ENCODE peak calls at places on chromosome 21, in seven cellular contexts. C, S, Y, M, U, N and A are unnamed samples.

GRCh38 chr21:33286600-33287456 is 20.7 kb downstream of the IL10RB start:
- DNase-seq in C (peak; percentile 33), S (peak; percentile 63), M (peak; percentile 69), N (no peak), U (no peak), Y (no peak), A (no peak)

GRCh38 chr21:29436143-29436542 is 137.4 kb downstream of the BACH1 start:
- DNase-seq in U (no peak), C (no peak), Y (no peak), N (no peak), S (no peak), M (no peak), A (no peak)

GRCh38 chr21:32475162-32475812 is 62.8 kb downstream of the EVA1C start:
- DNase-seq in S (no peak), M (no peak), Y (no peak), U (no peak), N (no peak), C (no peak), A (no peak)

GRCh38 chr21:35749904-35750303 is 310.4 kb downstream of the SETD4 start:
- DNase-seq in Y (no peak), C (no peak), N (no peak), S (no peak), U (no peak), M (no peak), A (no peak)

GRCh38 chr21:29407571-29407970 is 108.8 kb downstream of the BACH1 start:
- DNase-seq in U (no peak), S (no peak), M (no peak), N (no peak), Y (no peak), C (no peak), A (no peak)

GRCh38 chr21:19565587-19565986 is 1162.0 kb upstream of the TMPRSS15 start:
- DNase-seq in N (no peak), U (no peak), S (no peak), Y (no peak), M (no peak), C (no peak), A (no peak)

GRCh38 chr21:35234725-35235124 is 185.6 kb upstream of the RUNX1 start:
- DNase-seq in S (no peak), N (no peak), U (no peak), C (no peak), M (no peak), Y (no peak), A (no peak)

GRCh38 chr21:23401278-23401677 is 2206.0 kb downstream of the MRPL39 start:
- DNase-seq in M (no peak), Y (no peak), S (no peak), N (no peak), C (no peak), U (no peak), A (no peak)

GRCh38 chr21:35559128-35559831 is 501.0 kb downstream of the SETD4 start:
- DNase-seq in U (no peak), Y (no peak), C (no peak), N (no peak), S (no peak), M (peak; percentile 63), A (no peak)

GRCh38 chr21:15804247-15804985 is 74.6 kb downstream of the USP25 start:
- DNase-seq in U (no peak), N (no peak), M (no peak), C (no peak), Y (no peak), S (no peak), A (no peak)

GRCh38 chr21:36757246-36757645 is 58.3 kb downstream of the SIM2 start:
- DNase-seq in M (no peak), S (no peak), U (no peak), Y (no peak), C (no peak), N (no peak), A (no peak)

GRCh38 chr21:34625194-34625593 is 10.3 kb upstream of the RCAN1 start:
- DNase-seq in N (no peak), C (no peak), Y (no peak), U (no peak), M (no peak), S (no peak), A (peak; percentile 48)

GRCh38 chr21:29302340-29302991 is 3.7 kb downstream of the BACH1 start:
- DNase-seq in N (no peak), C (no peak), U (no peak), S (no peak), M (no peak), Y (no peak), A (no peak)

GRCh38 chr21:42724226-42724920 is 71.0 kb downstream of the PDE9A start:
- DNase-seq in N (peak; percentile 82), S (peak; percentile 28), C (peak; percentile 15), U (no peak), Y (no peak), M (peak; percentile 40), A (no peak)

GRCh38 chr21:38121888-38122705 is 134.7 kb upstream of the KCNJ15 start:
- DNase-seq in S (no peak), U (no peak), Y (no peak), C (no peak), M (no peak), N (no peak), A (no peak)

GRCh38 chr21:38115870-38116269 is 140.9 kb upstream of the KCNJ15 start:
- DNase-seq in N (no peak), U (no peak), Y (no peak), C (no peak), S (no peak), M (no peak), A (no peak)

GRCh38 chr21:38123626-38124025 is 133.2 kb upstream of the KCNJ15 start:
- DNase-seq in C (no peak), U (no peak), Y (no peak), M (no peak), N (no peak), S (no peak), A (no peak)

GRCh38 chr21:38119793-38120192 is 137.0 kb upstream of the KCNJ15 start:
- DNase-seq in Y (no peak), S (no peak), N (no peak), C (no peak), M (no peak), U (no peak), A (no peak)

DNA sequence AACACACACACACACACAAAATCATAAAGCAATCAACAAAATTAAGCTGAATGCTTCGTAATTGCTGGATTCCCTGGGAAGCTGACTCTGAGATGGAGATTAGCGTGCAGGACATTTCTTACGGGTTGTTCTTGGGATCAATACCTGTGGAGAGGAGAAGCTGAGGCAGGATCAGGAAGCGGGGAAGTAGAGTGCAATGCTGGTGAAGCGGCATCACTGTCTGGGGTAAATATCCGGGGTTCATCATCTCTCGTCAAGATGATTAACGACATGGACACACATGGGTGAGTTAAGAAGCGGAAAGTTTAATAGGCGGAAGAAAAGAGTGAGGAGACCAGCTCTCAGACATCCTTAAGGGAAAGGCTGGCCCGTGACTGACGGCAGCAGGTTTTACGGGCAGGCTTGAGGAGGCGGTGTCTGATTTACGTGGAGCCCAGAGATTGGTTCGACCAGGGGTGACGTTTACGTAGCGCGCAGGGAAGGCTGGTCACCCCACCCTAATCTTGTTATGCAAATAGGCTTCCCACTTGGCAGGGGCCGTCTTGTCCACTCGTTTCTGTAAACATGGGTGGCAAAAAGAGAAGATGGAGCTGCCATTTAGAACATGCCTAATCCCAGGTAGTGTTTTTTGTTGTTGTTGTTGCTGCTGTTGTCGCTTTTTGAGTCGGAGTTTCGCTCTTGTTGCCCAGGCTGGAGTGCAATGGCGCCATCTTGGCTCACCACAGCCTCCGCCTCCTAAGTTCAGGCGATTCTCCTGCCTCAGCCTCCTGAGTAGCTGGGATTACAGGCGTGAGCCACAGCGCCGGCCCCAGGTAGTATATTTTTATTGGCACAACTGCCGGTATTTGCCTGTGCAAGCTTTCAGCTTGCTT is 135.6 kb upstream of the KCNJ15 start:
- DNase-seq in C (no peak), S (no peak), Y (no peak), U (no peak), M (no peak), N (no peak), A (no peak)
- TF ChIP-seq POLR2A in C (no peak), S (no peak), Y (no peak), U (no peak), M (no peak), N (no peak), A (no peak)

DNA sequence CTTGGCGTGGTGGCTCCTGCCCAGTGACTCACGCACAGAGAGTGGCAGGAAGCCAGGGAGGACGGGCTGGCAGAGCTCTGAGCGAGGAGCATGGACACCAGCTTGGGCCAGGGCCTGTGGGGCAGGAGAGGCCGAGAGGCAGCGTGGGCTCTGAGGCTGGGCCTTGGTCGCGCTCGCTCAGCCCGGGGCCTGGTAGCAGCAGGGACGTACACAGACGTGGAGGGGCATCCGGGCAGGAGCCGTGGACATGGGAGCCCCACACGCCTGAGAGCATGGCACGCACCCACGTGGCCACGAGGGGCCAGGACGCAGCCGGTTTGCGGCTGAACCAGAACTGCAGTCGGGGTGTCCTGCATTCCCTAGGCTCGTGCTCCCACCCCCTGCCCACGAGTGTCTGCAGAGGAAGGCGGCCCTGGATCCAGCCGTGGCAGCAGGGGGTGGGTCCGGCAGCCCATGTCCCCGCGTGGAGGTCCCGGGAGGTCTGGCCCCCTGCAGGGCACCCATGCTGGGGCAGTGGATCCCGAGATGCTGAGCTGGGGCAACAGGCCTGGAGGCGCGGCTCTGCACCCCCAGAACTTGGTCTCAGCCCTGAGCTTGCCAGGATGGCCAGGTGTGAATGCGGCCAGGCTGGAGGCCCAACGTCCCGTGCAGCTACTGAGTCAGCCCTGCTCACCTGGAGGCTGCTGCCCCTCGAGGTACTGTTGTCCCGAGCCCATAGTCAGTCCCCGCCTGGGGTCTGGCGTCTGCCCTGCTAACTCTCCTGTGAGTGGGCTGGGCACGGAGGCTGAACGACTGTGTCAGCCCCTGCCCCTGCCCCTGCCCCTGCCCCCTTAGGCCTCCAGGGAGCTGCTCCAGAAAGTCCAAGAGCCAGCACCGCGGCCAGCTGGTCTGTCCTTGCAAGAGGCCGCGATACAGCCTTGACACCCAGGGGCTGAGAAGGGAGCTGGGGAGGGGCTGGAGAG is 61.6 kb downstream of the SLX9 start:
- DNase-seq in C (peak; percentile 18), N (no peak), S (no peak), M (peak; percentile 92), U (peak; percentile 77), Y (no peak), A (no peak)
- TF ChIP-seq POLR2A in C (no peak), N (no peak), S (no peak), M (no peak), U (no peak), Y (no peak), A (no peak)

GRCh38 chr21:39451332-39452206 is at the start of gene SH3BGR:
- DNase-seq in S (no peak), U (peak; percentile 64), Y (no peak), C (no peak), N (no peak), M (no peak), A (no peak)
- TF ChIP-seq POLR2A in S (no peak), U (no peak), Y (no peak), C (no peak), N (no peak), M (no peak), A (no peak)

GRCh38 chr21:43731476-43731875 is 12.5 kb downstream of the PDXK start:
- DNase-seq in N (peak; percentile 83), S (no peak), U (no peak), C (no peak), Y (no peak), M (peak; percentile 39), A (no peak)

GRCh38 chr21:43728467-43729390 is 9.8 kb downstream of the PDXK start:
- DNase-seq in C (peak; percentile 68), Y (peak; percentile 88), S (peak; percentile 99), U (peak; percentile 90), N (peak; percentile 93), M (peak; percentile 99), A (peak; percentile 99)

GRCh38 chr21:43723648-43724047 is 4.7 kb downstream of the PDXK start:
- DNase-seq in N (no peak), M (no peak), C (no peak), Y (no peak), U (no peak), S (no peak), A (peak; percentile 59)

GRCh38 chr21:43727571-43728466 is 8.9 kb downstream of the PDXK start:
- DNase-seq in M (peak; percentile 81), S (peak; percentile 53), Y (no peak), C (peak; percentile 46), U (no peak), N (no peak), A (peak; percentile 94)

GRCh38 chr21:43726686-43727570 is 8.0 kb downstream of the PDXK start:
- DNase-seq in M (peak; percentile 74), Y (no peak), N (no peak), S (no peak), C (no peak), U (no peak), A (no peak)
- TF ChIP-seq POLR2A in M (peak; percentile 35), Y (no peak), N (no peak), S (no peak), C (no peak), U (no peak), A (no peak)